ENCODE peak calls at places on chromosomes 2 and 18, in five cellular contexts. One of them, this sample, is unnamed. For H3K4me1, the result is how much of the 10 kb centered on the place peaks cover.

GRCh38 chr2:21451418-21451817 is 327.6 kb downstream of the TDRD15 start:
- DNase-seq in cardiac muscle cell: no peak
- DNase-seq in CD8-positive, alpha-beta memory T cell: no peak
- DNase-seq in spleen: no peak
- DNase-seq in A549: no peak
- DNase-seq in this sample: no peak

GRCh38 chr2:59184281-59185020 is 943.3 kb upstream of the FANCL start:
- DNase-seq in cardiac muscle cell: no peak
- DNase-seq in CD8-positive, alpha-beta memory T cell: no peak
- DNase-seq in spleen: no peak
- DNase-seq in A549: no peak
- DNase-seq in this sample: no peak

GRCh38 chr2:217289153-217289908 is 429.5 kb upstream of the TNP1 start:
- DNase-seq in cardiac muscle cell: peak
- DNase-seq in CD8-positive, alpha-beta memory T cell: no peak
- DNase-seq in spleen: no peak
- DNase-seq in A549: no peak
- DNase-seq in this sample: no peak

GRCh38 chr2:64018715-64019082 is 529 bp downstream of the VPS54 start:
- DNase-seq in cardiac muscle cell: peak
- DNase-seq in CD8-positive, alpha-beta memory T cell: no peak
- DNase-seq in spleen: no peak
- DNase-seq in A549: no peak
- DNase-seq in this sample: no peak

GRCh38 chr2:44572196-44572900 is 210.6 kb downstream of the CAMKMT start:
- DNase-seq in cardiac muscle cell: no peak
- DNase-seq in CD8-positive, alpha-beta memory T cell: no peak
- DNase-seq in spleen: no peak
- DNase-seq in A549: peak
- DNase-seq in this sample: peak

GRCh38 chr2:16323131-16323520 is 342.5 kb downstream of the CYRIA start:
- DNase-seq in cardiac muscle cell: no peak
- DNase-seq in CD8-positive, alpha-beta memory T cell: no peak
- DNase-seq in spleen: no peak
- DNase-seq in A549: no peak
- DNase-seq in this sample: no peak

GRCh38 chr2:201259216-201259615 is 1.1 kb upstream of the CASP8 start:
- DNase-seq in cardiac muscle cell: no peak
- DNase-seq in CD8-positive, alpha-beta memory T cell: no peak
- DNase-seq in spleen: no peak
- DNase-seq in A549: no peak
- DNase-seq in this sample: no peak

GRCh38 chr18:48864876-48865275 is 85.9 kb downstream of the SMAD7 start:
- DNase-seq in cardiac muscle cell: no peak
- DNase-seq in CD8-positive, alpha-beta memory T cell: no peak
- DNase-seq in spleen: peak
- DNase-seq in A549: no peak
- DNase-seq in this sample: no peak

GRCh38 chr18:36769611-36770314 is 59.0 kb downstream of the TPGS2 start:
- DNase-seq in cardiac muscle cell: peak
- DNase-seq in CD8-positive, alpha-beta memory T cell: no peak
- DNase-seq in spleen: no peak
- DNase-seq in A549: peak
- DNase-seq in this sample: no peak

GRCh38 chr2:6492573-6492972 is 373.1 kb downstream of the CMPK2 start:
- DNase-seq in cardiac muscle cell: no peak
- DNase-seq in CD8-positive, alpha-beta memory T cell: no peak
- DNase-seq in spleen: no peak
- DNase-seq in A549: no peak
- DNase-seq in this sample: no peak

GRCh38 chr18:64103979-64104378 is 44.9 kb downstream of the LINC00305 start:
- DNase-seq in cardiac muscle cell: peak
- DNase-seq in CD8-positive, alpha-beta memory T cell: no peak
- DNase-seq in spleen: no peak
- DNase-seq in A549: no peak
- DNase-seq in this sample: no peak

GRCh38 chr2:18993756-18994155 is 364.7 kb downstream of the OSR1 start:
- DNase-seq in cardiac muscle cell: no peak
- DNase-seq in CD8-positive, alpha-beta memory T cell: no peak
- DNase-seq in spleen: no peak
- DNase-seq in A549: no peak
- DNase-seq in this sample: no peak

GRCh38 chr2:28206786-28207185 is 185.9 kb upstream of the FOSL2 start:
- DNase-seq in cardiac muscle cell: no peak
- DNase-seq in CD8-positive, alpha-beta memory T cell: no peak
- DNase-seq in spleen: no peak
- DNase-seq in A549: no peak
- DNase-seq in this sample: no peak

GRCh38 chr2:105671156-105671555 is 73.6 kb upstream of the NCK2 start:
- DNase-seq in cardiac muscle cell: no peak
- DNase-seq in CD8-positive, alpha-beta memory T cell: no peak
- DNase-seq in spleen: no peak
- DNase-seq in A549: no peak
- DNase-seq in this sample: peak

GRCh38 chr2:176182671-176183070 is 5.8 kb upstream of the HOXD1 start:
- DNase-seq in cardiac muscle cell: no peak
- DNase-seq in CD8-positive, alpha-beta memory T cell: no peak
- DNase-seq in spleen: no peak
- DNase-seq in A549: no peak
- DNase-seq in this sample: no peak

GRCh38 chr2:191009541-191010374 is 4.2 kb downstream of the STAT1 start:
- DNase-seq in cardiac muscle cell: no peak
- DNase-seq in CD8-positive, alpha-beta memory T cell: no peak
- DNase-seq in spleen: no peak
- DNase-seq in A549: no peak
- DNase-seq in this sample: no peak

GRCh38 chr2:122822319-122822718 is 1066.9 kb downstream of the TSN start:
- DNase-seq in cardiac muscle cell: no peak
- DNase-seq in CD8-positive, alpha-beta memory T cell: no peak
- DNase-seq in spleen: no peak
- DNase-seq in A549: no peak
- DNase-seq in this sample: no peak

GRCh38 chr2:17226941-17227340 is 291.3 kb downstream of the RAD51AP2 start:
- DNase-seq in cardiac muscle cell: no peak
- DNase-seq in CD8-positive, alpha-beta memory T cell: no peak
- DNase-seq in spleen: no peak
- DNase-seq in A549: no peak
- DNase-seq in this sample: no peak

GRCh38 chr2:205783872-205784510 is 101.7 kb downstream of the NRP2 start:
- DNase-seq in cardiac muscle cell: no peak
- DNase-seq in CD8-positive, alpha-beta memory T cell: no peak
- DNase-seq in spleen: no peak
- DNase-seq in A549: no peak
- DNase-seq in this sample: no peak

GRCh38 chr2:44943031-44943692 is 1.7 kb downstream of the SIX3 start:
- DNase-seq in cardiac muscle cell: no peak
- DNase-seq in CD8-positive, alpha-beta memory T cell: no peak
- DNase-seq in spleen: no peak
- DNase-seq in A549: no peak
- DNase-seq in this sample: no peak

GRCh38 chr2:27800856-27801255 is 29.3 kb downstream of the MRPL33 start:
- DNase-seq in cardiac muscle cell: no peak
- DNase-seq in CD8-positive, alpha-beta memory T cell: no peak
- DNase-seq in spleen: no peak
- DNase-seq in A549: no peak
- DNase-seq in this sample: no peak

GRCh38 chr2:111185496-111186022 is 64.8 kb downstream of the BCL2L11 start:
- DNase-seq in cardiac muscle cell: peak
- DNase-seq in CD8-positive, alpha-beta memory T cell: no peak
- DNase-seq in spleen: no peak
- DNase-seq in A549: peak
- DNase-seq in this sample: no peak

GRCh38 chr2:84302513-84303412 is 156.3 kb downstream of the SUCLG1 start:
- DNase-seq in cardiac muscle cell: peak
- DNase-seq in CD8-positive, alpha-beta memory T cell: no peak
- DNase-seq in spleen: no peak
- DNase-seq in A549: peak
- DNase-seq in this sample: peak

GRCh38 chr2:766255-766654 is 89.0 kb upstream of the TMEM18 start:
- DNase-seq in cardiac muscle cell: no peak
- DNase-seq in CD8-positive, alpha-beta memory T cell: no peak
- DNase-seq in spleen: no peak
- DNase-seq in A549: no peak
- DNase-seq in this sample: no peak

GRCh38 chr18:35535297-35535696 is 37.5 kb upstream of the INO80C start:
- DNase-seq in cardiac muscle cell: no peak
- DNase-seq in CD8-positive, alpha-beta memory T cell: no peak
- DNase-seq in spleen: no peak
- DNase-seq in A549: no peak
- DNase-seq in this sample: no peak

GRCh38 chr2:212186166-212186565 is 352.4 kb downstream of the ERBB4 start:
- DNase-seq in cardiac muscle cell: no peak
- DNase-seq in CD8-positive, alpha-beta memory T cell: no peak
- DNase-seq in spleen: no peak
- DNase-seq in A549: no peak
- DNase-seq in this sample: no peak

GRCh38 chr2:99425022-99425421 is 64.8 kb downstream of the REV1 start:
- DNase-seq in cardiac muscle cell: no peak
- DNase-seq in CD8-positive, alpha-beta memory T cell: no peak
- DNase-seq in spleen: no peak
- DNase-seq in A549: no peak
- DNase-seq in this sample: no peak

GRCh38 chr2:37282746-37283145 is 41.9 kb downstream of the PRKD3 start:
- DNase-seq in cardiac muscle cell: no peak
- DNase-seq in CD8-positive, alpha-beta memory T cell: no peak
- DNase-seq in spleen: no peak
- DNase-seq in A549: no peak
- DNase-seq in this sample: no peak

GRCh38 chr2:37284386-37284785 is 40.2 kb downstream of the PRKD3 start:
- DNase-seq in cardiac muscle cell: no peak
- DNase-seq in CD8-positive, alpha-beta memory T cell: no peak
- DNase-seq in spleen: no peak
- DNase-seq in A549: no peak
- DNase-seq in this sample: no peak

GRCh38 chr2:37276291-37276690 is 44.8 kb downstream of the NDUFAF7 start:
- DNase-seq in cardiac muscle cell: no peak
- DNase-seq in CD8-positive, alpha-beta memory T cell: no peak
- DNase-seq in spleen: no peak
- DNase-seq in A549: no peak
- DNase-seq in this sample: no peak

GRCh38 chr2:37283207-37283606 is 41.4 kb downstream of the PRKD3 start:
- DNase-seq in cardiac muscle cell: no peak
- DNase-seq in CD8-positive, alpha-beta memory T cell: no peak
- DNase-seq in spleen: no peak
- DNase-seq in A549: no peak
- DNase-seq in this sample: peak

DNA sequence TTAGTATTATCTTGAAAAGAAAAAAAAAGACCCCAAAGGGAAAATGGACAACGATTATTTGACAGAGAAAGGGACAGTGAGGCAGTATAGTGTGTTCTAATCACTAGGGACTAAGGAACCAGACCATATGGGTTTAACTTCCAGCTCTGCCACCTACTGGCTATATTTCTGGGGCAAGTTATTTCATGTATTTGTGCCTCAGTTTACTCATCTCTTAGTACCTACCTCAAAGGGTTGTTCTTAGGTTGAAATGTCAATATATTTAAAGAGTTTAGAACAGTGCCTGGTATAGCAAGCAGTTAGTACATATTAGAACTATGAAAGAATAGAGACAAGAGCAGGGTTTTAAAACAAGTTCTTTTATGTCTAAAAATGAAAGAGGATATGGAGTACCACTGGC is 42.7 kb downstream of the PRKD3 start:
- DNase-seq in cardiac muscle cell: no peak
- DNase-seq in CD8-positive, alpha-beta memory T cell: no peak
- DNase-seq in spleen: no peak
- DNase-seq in A549: no peak
- DNase-seq in this sample: no peak
- H3K4me1 ChIP-seq in cardiac muscle cell: under half
- H3K4me1 ChIP-seq in CD8-positive, alpha-beta memory T cell: under half
- H3K4me1 ChIP-seq in spleen: under half
- H3K4me1 ChIP-seq in A549: under half
- H3K4me1 ChIP-seq in this sample: under half

GRCh38 chr2:65354773-65355172 is 77.6 kb downstream of the SPRED2 start:
- DNase-seq in cardiac muscle cell: no peak
- DNase-seq in CD8-positive, alpha-beta memory T cell: no peak
- DNase-seq in spleen: no peak
- DNase-seq in A549: no peak
- DNase-seq in this sample: no peak
- H3K4me1 ChIP-seq in cardiac muscle cell: under half
- H3K4me1 ChIP-seq in CD8-positive, alpha-beta memory T cell: under half
- H3K4me1 ChIP-seq in spleen: under half
- H3K4me1 ChIP-seq in A549: under half
- H3K4me1 ChIP-seq in this sample: under half

DNA sequence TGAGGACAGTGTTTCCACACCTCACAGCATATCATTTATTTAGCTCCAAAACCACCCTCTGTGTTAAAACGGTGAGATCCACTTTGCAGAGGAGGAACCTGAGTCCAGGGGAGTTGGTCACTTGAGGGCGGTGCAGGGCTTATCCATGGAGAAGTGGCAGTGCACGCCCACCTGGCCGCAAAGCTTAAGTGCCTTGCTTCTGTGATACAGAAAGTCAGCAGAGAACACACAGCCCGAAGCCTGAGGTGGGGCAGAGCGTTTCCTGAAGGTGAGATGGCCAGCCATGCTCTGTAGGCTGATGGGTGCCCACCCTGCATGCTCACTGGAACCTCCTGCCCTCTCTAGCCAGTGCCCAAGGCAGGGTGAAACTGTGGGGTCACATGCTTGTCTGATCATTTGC is 87.3 kb downstream of the SH3RF3 start:
- DNase-seq in cardiac muscle cell: no peak
- DNase-seq in CD8-positive, alpha-beta memory T cell: no peak
- DNase-seq in spleen: no peak
- DNase-seq in A549: no peak
- DNase-seq in this sample: no peak
- H3K4me1 ChIP-seq in cardiac muscle cell: under half
- H3K4me1 ChIP-seq in CD8-positive, alpha-beta memory T cell: half or more
- H3K4me1 ChIP-seq in spleen: under half
- H3K4me1 ChIP-seq in A549: under half
- H3K4me1 ChIP-seq in this sample: under half

GRCh38 chr2:154620490-154620889 is 78.0 kb upstream of the KCNJ3 start:
- DNase-seq in cardiac muscle cell: no peak
- DNase-seq in CD8-positive, alpha-beta memory T cell: no peak
- DNase-seq in spleen: no peak
- DNase-seq in A549: no peak
- DNase-seq in this sample: no peak

DNA sequence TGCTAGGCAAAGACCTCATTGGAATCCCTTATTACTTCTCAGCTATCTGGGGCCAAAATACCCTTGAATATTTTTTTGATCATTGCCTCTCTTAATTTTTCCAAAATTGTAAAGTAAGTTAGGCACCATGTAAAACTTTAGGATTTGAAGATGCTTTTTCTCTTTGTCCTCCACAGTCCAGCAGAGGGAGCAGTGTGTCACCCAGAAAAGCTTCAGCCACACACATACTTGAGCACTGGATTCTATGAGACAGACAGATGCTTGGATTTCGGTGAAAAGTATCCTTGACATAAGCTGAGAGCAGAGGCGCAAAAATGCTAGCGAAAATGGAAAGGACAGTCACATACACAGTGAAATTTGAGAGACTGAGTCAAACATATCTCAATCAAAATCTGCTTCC is 74.7 kb upstream of the KCNJ3 start:
- DNase-seq in cardiac muscle cell: peak
- DNase-seq in CD8-positive, alpha-beta memory T cell: no peak
- DNase-seq in spleen: no peak
- DNase-seq in A549: peak
- DNase-seq in this sample: peak
- H3K4me1 ChIP-seq in cardiac muscle cell: under half
- H3K4me1 ChIP-seq in CD8-positive, alpha-beta memory T cell: under half
- H3K4me1 ChIP-seq in spleen: under half
- H3K4me1 ChIP-seq in A549: under half
- H3K4me1 ChIP-seq in this sample: under half